ENCODE peak calls at places on chromosomes 6 and 20, in four cellular contexts. Y, L, G and O are unnamed samples.

GRCh38 chr6:6911391-6911790 is 196.4 kb upstream of the RREB1 start:
- DNase-seq in Y (no peak), L (no peak), G (no peak), O (no peak)

GRCh38 chr6:139044250-139044649 is 15.7 kb downstream of the ABRACL start:
- DNase-seq in Y (no peak), L (no peak), G (no peak), O (no peak)

GRCh38 chr6:57432919-57433684 is 115.7 kb downstream of the PRIM2 start:
- DNase-seq in Y (no peak), L (no peak), G (no peak), O (no peak)

GRCh38 chr6:70503813-70504465 is 62.8 kb upstream of the SDHAF4 start:
- DNase-seq in Y (no peak), L (no peak), G (no peak), O (no peak)

GRCh38 chr20:44056010-44056698 is 130.8 kb downstream of the JPH2 start:
- DNase-seq in Y (no peak), L (peak; percentile 77), G (peak; percentile 49), O (peak; percentile 47)

GRCh38 chr6:83432626-83433025 is 1.8 kb upstream of the ME1 start:
- DNase-seq in Y (no peak), L (no peak), G (no peak), O (no peak)

GRCh38 chr20:45138451-45139300 is 14.4 kb upstream of the WFDC12 start:
- DNase-seq in Y (peak; percentile 67), L (peak; percentile 90), G (peak; percentile 88), O (no peak)

GRCh38 chr20:5918856-5919633 is 31.3 kb downstream of the TRMT6 start:
- DNase-seq in Y (no peak), L (no peak), G (no peak), O (no peak)

GRCh38 chr6:97394160-97394748 is 111.2 kb upstream of the MMS22L start:
- DNase-seq in Y (no peak), L (peak; percentile 75), G (no peak), O (no peak)

GRCh38 chr20:25085756-25086495 is 4.0 kb upstream of the VSX1 start:
- DNase-seq in Y (no peak), L (no peak), G (no peak), O (peak; percentile 60)

GRCh38 chr6:150634641-150635292 is 35.1 kb downstream of the PLEKHG1 start:
- DNase-seq in Y (no peak), L (peak; percentile 17), G (no peak), O (no peak)

GRCh38 chr6:31576897-31577341 is 1.6 kb downstream of the TNF start:
- DNase-seq in Y (no peak), L (no peak), G (no peak), O (no peak)

GRCh38 chr6:52253494-52253893 is 9.2 kb upstream of the IL17F start:
- DNase-seq in Y (no peak), L (no peak), G (no peak), O (no peak)

GRCh38 chr6:170096803-170097504 is 193.9 kb downstream of the DLL1 start:
- DNase-seq in Y (peak; percentile 44), L (no peak), G (peak; percentile 31), O (peak; percentile 49)

GRCh38 chr20:62359491-62360121 is 7.5 kb downstream of the LAMA5 start:
- DNase-seq in Y (no peak), L (no peak), G (no peak), O (no peak)

GRCh38 chr6:158644227-158645063 is at the start of gene DYNLT1:
- DNase-seq in Y (peak; percentile 92), L (peak; percentile 95), G (peak; percentile 93), O (no peak)

GRCh38 chr6:39424831-39425230 is 102.3 kb upstream of the KCNK16 start:
- DNase-seq in Y (no peak), L (no peak), G (no peak), O (peak; percentile 37)

GRCh38 chr6:15481892-15482291 is 180.9 kb downstream of the DTNBP1 start:
- DNase-seq in Y (no peak), L (no peak), G (no peak), O (no peak)

GRCh38 chr20:47282864-47283263 is 73.6 kb downstream of the ZMYND8 start:
- DNase-seq in Y (no peak), L (no peak), G (no peak), O (no peak)
- TF ChIP-seq POLR2AphosphoS5 in Y (no peak), L (no peak), G (no peak), O (no peak)

GRCh38 chr20:36773123-36773547 is 428 bp downstream of the DSN1 start:
- DNase-seq in Y (no peak), L (no peak), G (no peak), O (no peak)

GRCh38 chr20:36777152-36777551 is 3.6 kb upstream of the DSN1 start:
- DNase-seq in Y (no peak), L (no peak), G (no peak), O (no peak)

GRCh38 chr20:36775826-36776225 is 2.3 kb upstream of the DSN1 start:
- DNase-seq in Y (no peak), L (no peak), G (no peak), O (no peak)

GRCh38 chr20:36773548-36774242 is at the start of gene DSN1:
- DNase-seq in Y (peak; percentile 98), L (peak; percentile 98), G (peak; percentile 99), O (peak; percentile 99)

GRCh38 chr20:36775196-36775595 is 1.6 kb upstream of the DSN1 start:
- DNase-seq in Y (no peak), L (no peak), G (no peak), O (no peak)
- TF ChIP-seq POLR2AphosphoS5 in Y (no peak), L (no peak), G (no peak), O (no peak)

DNA sequence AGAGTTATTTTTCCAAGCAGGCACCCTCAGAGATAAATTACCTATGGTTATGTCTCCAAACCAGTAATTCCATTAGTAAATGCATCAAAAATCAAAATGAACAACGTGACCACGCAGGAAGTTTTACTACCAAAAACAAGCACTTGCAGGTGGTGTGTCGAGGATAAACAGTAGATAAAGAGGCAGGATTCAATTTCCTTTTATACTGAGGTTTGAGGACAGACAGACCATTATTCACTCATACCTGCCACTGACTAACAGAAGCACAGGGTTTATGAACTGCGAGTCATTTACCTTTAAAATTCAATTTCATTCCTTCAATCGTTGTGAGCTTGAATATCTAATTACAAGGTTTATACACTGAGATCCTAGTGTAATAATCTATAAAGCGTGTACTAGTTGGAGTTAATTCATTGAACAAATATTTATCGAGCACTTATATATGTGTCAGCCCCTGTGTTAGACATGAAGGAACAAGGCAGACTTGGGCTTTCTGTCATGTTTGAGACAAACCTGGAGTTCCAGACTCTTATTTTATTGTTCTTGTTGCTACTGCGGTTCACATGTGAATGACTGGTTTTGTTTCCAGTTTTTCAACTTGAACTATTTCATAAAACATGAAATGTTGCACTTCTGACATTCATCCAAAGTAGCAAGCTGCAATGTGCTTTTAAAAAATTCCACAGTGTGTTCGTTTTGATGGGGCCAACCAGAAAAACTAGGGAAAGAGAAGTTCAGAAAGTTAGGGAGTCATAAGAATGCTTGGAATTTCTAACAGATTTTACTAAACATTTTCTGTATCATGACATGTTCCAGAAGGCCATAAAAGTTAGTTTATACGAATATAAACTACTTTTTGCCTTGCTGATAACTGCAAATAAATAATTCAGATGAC is 205.6 kb downstream of the UST start:
- DNase-seq in Y (no peak), L (no peak), G (no peak), O (no peak)
- TF ChIP-seq POLR2AphosphoS5 in Y (no peak), L (no peak), G (no peak), O (no peak)

GRCh38 chr6:142819603-142820335 is 125.2 kb downstream of the HIVEP2 start:
- DNase-seq in Y (no peak), L (no peak), G (no peak), O (no peak)
- TF ChIP-seq POLR2AphosphoS5 in Y (no peak), L (no peak), G (no peak), O (no peak)

GRCh38 chr6:84618046-84618752 is 146.2 kb downstream of the TBX18 start:
- DNase-seq in Y (no peak), L (no peak), G (no peak), O (no peak)
- TF ChIP-seq POLR2AphosphoS5 in Y (no peak), L (no peak), G (no peak), O (no peak)

GRCh38 chr6:35916056-35916455 is 4.8 kb downstream of the SRPK1 start:
- DNase-seq in Y (no peak), L (no peak), G (no peak), O (no peak)

GRCh38 chr6:35920793-35921732 is at the start of gene SRPK1:
- DNase-seq in Y (peak; percentile 87), L (peak; percentile 92), G (peak; percentile 90), O (no peak)

GRCh38 chr6:35919085-35919826 is 1.6 kb downstream of the SRPK1 start:
- DNase-seq in Y (no peak), L (peak; percentile 52), G (no peak), O (no peak)

GRCh38 chr6:35922139-35922554 is 1.2 kb upstream of the SRPK1 start:
- DNase-seq in Y (no peak), L (no peak), G (no peak), O (no peak)

DNA sequence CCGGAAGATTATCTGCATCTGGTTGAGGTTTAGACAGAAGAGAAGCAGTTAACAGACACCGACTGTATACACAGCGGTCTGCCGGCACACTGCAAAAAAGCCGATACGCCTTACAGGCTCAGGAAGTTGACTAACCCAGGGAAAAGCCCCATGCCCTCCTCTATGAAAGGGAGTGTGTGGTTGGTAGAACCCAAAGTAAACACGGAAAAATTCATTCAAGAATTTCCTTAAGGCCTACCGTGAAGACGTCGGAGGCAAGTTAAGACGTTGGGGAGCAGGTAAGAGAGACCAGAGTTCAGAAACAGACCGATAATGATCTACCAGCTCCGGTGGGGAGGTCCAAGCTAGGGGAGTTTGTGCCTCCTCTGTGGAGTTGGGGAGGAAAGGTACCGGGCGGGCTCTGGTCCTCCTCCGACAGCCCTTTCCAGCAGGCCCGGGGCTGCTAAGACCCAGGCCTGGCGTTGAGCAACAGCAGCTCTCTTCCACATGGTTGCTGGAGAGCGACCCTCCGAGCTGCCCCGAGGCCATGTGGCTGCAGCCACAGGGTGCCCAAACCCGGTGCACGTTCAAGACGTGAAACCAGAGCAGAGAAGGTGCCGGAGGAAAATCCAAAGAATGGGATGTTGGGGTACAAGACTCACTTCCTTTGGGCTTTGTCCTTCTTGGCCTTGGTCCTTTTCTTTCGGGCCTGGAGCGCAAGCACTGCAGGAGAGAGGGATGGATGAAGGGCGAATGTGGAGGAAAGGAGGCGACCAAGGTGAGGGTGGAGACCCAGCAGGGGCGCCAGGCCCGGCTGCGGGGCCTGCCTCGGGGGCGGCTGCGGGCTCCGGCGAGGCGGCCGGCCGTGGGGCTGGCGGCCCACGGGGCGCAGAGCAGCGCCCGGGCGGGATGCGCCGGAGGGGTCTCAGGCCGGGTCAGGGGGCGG is 809 bp downstream of the SRPK1 start:
- DNase-seq in Y (no peak), L (peak; percentile 58), G (no peak), O (no peak)
- TF ChIP-seq POLR2AphosphoS5 in Y (peak; percentile 36), L (no peak), G (no peak), O (no peak)

GRCh38 chr6:1067346-1067745 is 244.6 kb upstream of the FOXQ1 start:
- DNase-seq in Y (no peak), L (no peak), G (no peak), O (no peak)

GRCh38 chr6:1066449-1066848 is 245.4 kb upstream of the FOXQ1 start:
- DNase-seq in Y (no peak), L (no peak), G (no peak), O (no peak)

GRCh38 chr6:1068905-1069304 is 243.0 kb upstream of the FOXQ1 start:
- DNase-seq in Y (no peak), L (no peak), G (no peak), O (no peak)

GRCh38 chr6:1068068-1068467 is 243.8 kb upstream of the FOXQ1 start:
- DNase-seq in Y (no peak), L (no peak), G (no peak), O (no peak)

GRCh38 chr6:1070085-1070521 is 241.8 kb upstream of the FOXQ1 start:
- DNase-seq in Y (no peak), L (no peak), G (no peak), O (no peak)
- TF ChIP-seq POLR2AphosphoS5 in Y (no peak), L (no peak), G (no peak), O (no peak)